ENCODE peak calls at places on chromosomes 11 and 22, in eight cellular contexts. Y, L, I, F, P, N, Z and M are unnamed samples.

GRCh38 chr11:131190446-131190845 is 180.0 kb upstream of the NTM start:
- DNase-seq in P (no peak), I (no peak), L (no peak), F (no peak), Y (no peak), Z (no peak), N (no peak), M (no peak)

GRCh38 chr11:10418259-10418949 is 36.7 kb upstream of the AMPD3 start:
- DNase-seq in Z (no peak), L (no peak), P (no peak), N (no peak), F (no peak), Y (no peak), I (no peak), M (no peak)

GRCh38 chr11:27309064-27309463 is 54.0 kb downstream of the CCDC34 start:
- DNase-seq in L (no peak), F (no peak), I (no peak), Y (no peak), N (no peak), Z (no peak), P (no peak), M (no peak)

GRCh38 chr11:123351375-123351774 is 78.7 kb upstream of the GRAMD1B start:
- DNase-seq in Z (no peak), L (no peak), F (no peak), I (peak; percentile 56), Y (no peak), P (no peak), N (no peak), M (no peak)

GRCh38 chr11:62974848-62975522 is 9.8 kb downstream of the SLC22A6 start:
- DNase-seq in N (peak; percentile 72), L (no peak), F (no peak), Z (no peak), Y (no peak), P (no peak), I (peak; percentile 76), M (no peak)

GRCh38 chr11:92376146-92376599 is 151.6 kb downstream of the FAT3 start:
- DNase-seq in F (no peak), I (no peak), Y (no peak), P (no peak), N (no peak), Z (no peak), L (no peak), M (no peak)

GRCh38 chr11:72224587-72225410 is at the start of gene INPPL1:
- DNase-seq in Z (no peak), P (peak; percentile 36), I (peak; percentile 41), Y (no peak), N (peak; percentile 66), F (peak; percentile 53), L (no peak), M (no peak)

GRCh38 chr11:132202621-132203020 is 832.2 kb downstream of the NTM start:
- DNase-seq in Z (no peak), P (no peak), N (no peak), I (no peak), Y (no peak), L (no peak), F (no peak), M (no peak)

GRCh38 chr11:59879534-59879933 is 952 bp downstream of the OOSP3 start:
- DNase-seq in Y (no peak), F (no peak), Z (no peak), I (no peak), N (no peak), P (no peak), L (no peak), M (no peak)

GRCh38 chr11:102712140-102712539 is 6.6 kb upstream of the MMP27 start:
- DNase-seq in I (no peak), Y (no peak), Z (no peak), P (no peak), N (peak; percentile 19), L (no peak), F (no peak), M (no peak)

GRCh38 chr11:44765026-44765595 is 38.3 kb downstream of the TSPAN18 start:
- DNase-seq in L (no peak), F (no peak), I (peak; percentile 8), Z (no peak), P (no peak), Y (no peak), N (no peak), M (no peak)

GRCh38 chr11:252666-253065 is 15.9 kb downstream of the PSMD13 start:
- DNase-seq in I (no peak), P (no peak), Z (no peak), N (no peak), F (no peak), L (no peak), Y (no peak), M (no peak)
- H3K4me1 ChIP-seq in I (no peaks in the 10 kb centered on the region), P (no peaks in the 10 kb centered on the region), Z (no peaks in the 10 kb centered on the region), N (no peaks in the 10 kb centered on the region), F (no peaks in the 10 kb centered on the region), L (peaks cover 5% of the 10 kb centered on the region), Y (no peaks in the 10 kb centered on the region), M (no peaks in the 10 kb centered on the region)

GRCh38 chr22:24523873-24524272 is 28.7 kb downstream of the UPB1 start:
- DNase-seq in L (no peak), Y (no peak), F (no peak), Z (no peak), P (no peak), I (no peak), N (no peak), M (no peak)

GRCh38 chr22:24518228-24518627 is 23.1 kb downstream of the UPB1 start:
- DNase-seq in N (no peak), Z (no peak), L (no peak), F (no peak), I (no peak), P (no peak), Y (no peak), M (no peak)

GRCh38 chr22:24518774-24519485 is 23.8 kb downstream of the UPB1 start:
- DNase-seq in N (no peak), L (no peak), P (no peak), Y (no peak), F (no peak), I (no peak), Z (no peak), M (no peak)

GRCh38 chr22:24525416-24526037 is 29.4 kb downstream of the GUCD1 start:
- DNase-seq in L (peak; percentile 63), Y (peak; percentile 70), Z (peak; percentile 59), F (peak; percentile 80), I (peak; percentile 85), P (peak; percentile 69), N (peak; percentile 87), M (peak; percentile 46)

GRCh38 chr22:24521791-24522245 is 26.7 kb downstream of the UPB1 start:
- DNase-seq in Y (no peak), F (no peak), Z (peak; percentile 29), N (peak; percentile 80), I (peak; percentile 89), L (no peak), P (no peak), M (peak; percentile 25)
- H3K4me1 ChIP-seq in Y (no peaks in the 10 kb centered on the region), F (peaks cover 12% of the 10 kb centered on the region), Z (no peaks in the 10 kb centered on the region), N (peaks cover 15% of the 10 kb centered on the region), I (no peaks in the 10 kb centered on the region), L (peaks cover 6% of the 10 kb centered on the region), P (peaks cover 11% of the 10 kb centered on the region), M (peaks cover 4% of the 10 kb centered on the region)

GRCh38 chr11:64878223-64878493 is 263 bp downstream of the EHD1 start:
- DNase-seq in F (no peak), P (no peak), I (no peak), Y (no peak), N (no peak), L (no peak), Z (no peak), M (no peak)
- H3K4me1 ChIP-seq in F (peaks cover 65% of the 10 kb centered on the region), P (peaks cover 29% of the 10 kb centered on the region), I (no peaks in the 10 kb centered on the region), Y (peaks cover 19% of the 10 kb centered on the region), N (peaks cover 39% of the 10 kb centered on the region), L (peaks cover 63% of the 10 kb centered on the region), Z (peaks cover 34% of the 10 kb centered on the region), M (peaks cover 37% of the 10 kb centered on the region)

DNA sequence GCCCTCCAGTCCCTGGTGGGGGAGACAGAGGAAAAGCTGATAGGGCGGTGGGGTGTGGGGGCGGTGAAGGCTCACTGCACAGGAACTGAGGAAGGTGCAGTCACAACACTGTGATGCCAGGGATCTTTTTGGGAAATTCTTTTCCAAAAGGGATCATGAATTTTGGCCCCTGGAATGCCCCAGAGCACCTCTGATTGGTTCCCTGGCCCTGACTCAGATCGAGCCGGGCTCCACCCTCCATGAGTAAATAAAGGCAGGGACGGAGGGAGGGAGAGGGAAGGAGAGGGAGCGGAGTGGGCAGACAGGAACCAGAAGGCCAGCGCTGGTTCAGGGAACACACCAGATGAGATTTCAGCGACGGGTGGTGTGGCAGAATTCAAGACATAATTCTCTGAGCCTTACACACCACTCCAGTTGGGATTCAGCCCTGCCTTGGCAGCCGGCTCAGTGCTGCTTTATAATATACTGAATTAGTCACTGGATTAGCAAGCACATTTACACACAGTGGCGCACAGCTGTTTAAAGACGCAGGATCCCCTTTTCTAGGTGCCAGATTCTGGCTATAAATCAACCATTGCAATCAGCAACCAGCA is 80.3 kb downstream of the ETS1 start:
- DNase-seq in L (no peak), Y (no peak), F (no peak), N (peak; percentile 87), P (peak; percentile 84), Z (no peak), I (no peak), M (no peak)
- H3K4me1 ChIP-seq in L (peaks cover 99% of the 10 kb centered on the region), Y (peaks cover 1% of the 10 kb centered on the region), F (peaks cover 72% of the 10 kb centered on the region), N (peaks cover 38% of the 10 kb centered on the region), P (peaks cover 93% of the 10 kb centered on the region), Z (peaks cover 9% of the 10 kb centered on the region), I (peaks cover 2% of the 10 kb centered on the region), M (peaks cover 82% of the 10 kb centered on the region)

GRCh38 chr11:34219862-34220490 is 114.5 kb downstream of the NAT10 start:
- DNase-seq in L (no peak), Z (no peak), P (no peak), I (no peak), Y (no peak), F (no peak), N (no peak), M (no peak)
- H3K4me1 ChIP-seq in L (no peaks in the 10 kb centered on the region), Z (peaks cover 7% of the 10 kb centered on the region), P (peaks cover 33% of the 10 kb centered on the region), I (no peaks in the 10 kb centered on the region), Y (no peaks in the 10 kb centered on the region), F (peaks cover 13% of the 10 kb centered on the region), N (peaks cover 3% of the 10 kb centered on the region), M (peaks cover 4% of the 10 kb centered on the region)

GRCh38 chr11:76574879-76575278 is 95.7 kb downstream of the LRRC32 start:
- DNase-seq in Z (no peak), P (no peak), I (no peak), N (no peak), F (no peak), L (no peak), Y (no peak), M (no peak)
- H3K4me1 ChIP-seq in Z (peaks cover 5% of the 10 kb centered on the region), P (peaks cover 34% of the 10 kb centered on the region), I (peaks cover under 1% of the 10 kb centered on the region), N (no peaks in the 10 kb centered on the region), F (peaks cover 15% of the 10 kb centered on the region), L (no peaks in the 10 kb centered on the region), Y (no peaks in the 10 kb centered on the region), M (peaks cover 25% of the 10 kb centered on the region)

DNA sequence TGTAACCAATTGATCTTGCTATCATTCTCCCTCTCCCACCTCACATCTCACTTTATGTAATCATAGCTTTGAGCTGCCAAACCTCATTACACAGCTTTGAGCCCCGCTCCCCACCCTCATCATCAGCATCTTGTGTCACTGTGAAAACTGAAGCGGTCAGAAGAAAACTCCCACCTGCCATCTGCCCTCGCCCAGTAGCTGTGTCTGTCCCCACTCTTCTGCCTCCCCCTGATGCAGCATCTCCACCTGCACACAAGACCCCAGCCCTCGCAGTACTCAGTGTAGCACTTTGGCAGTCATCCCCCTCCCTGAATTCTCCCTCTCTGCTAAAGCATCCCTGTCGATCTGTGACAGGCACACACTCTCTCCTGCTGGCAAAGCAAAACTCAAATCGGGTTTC is 60.3 kb upstream of the YWHAH start:
- DNase-seq in F (no peak), Y (no peak), L (no peak), I (no peak), Z (no peak), P (no peak), N (no peak), M (no peak)
- H3K4me1 ChIP-seq in F (no peaks in the 10 kb centered on the region), Y (no peaks in the 10 kb centered on the region), L (no peaks in the 10 kb centered on the region), I (no peaks in the 10 kb centered on the region), Z (peaks cover 9% of the 10 kb centered on the region), P (no peaks in the 10 kb centered on the region), N (peaks cover 10% of the 10 kb centered on the region), M (peaks cover 6% of the 10 kb centered on the region)